ENCODE peak calls at places on chromosomes 3 and 15, in seven cellular contexts. One of them, this sample, is unnamed.

GRCh38 chr3:73917643-73918042 is 292.9 kb upstream of the PDZRN3 start:
- DNase-seq in stimulated activated CD8-positive, alpha-beta memory T cell treated with anti-CD3 and anti-CD28 coated beads, Interleukin-15, amount 100 ng/mL, for 1 hour: no peak
- DNase-seq in AG09309: no peak
- DNase-seq in islet precursor cell: no peak
- DNase-seq in tibial artery: no peak
- DNase-seq in non-pigmented ciliary epithelial cell: no peak
- DNase-seq in right cardiac atrium: no peak
- DNase-seq in this sample: no peak

GRCh38 chr3:64214697-64215018 is 10.6 kb downstream of the PRICKLE2 start:
- DNase-seq in stimulated activated CD8-positive, alpha-beta memory T cell treated with anti-CD3 and anti-CD28 coated beads, Interleukin-15, amount 100 ng/mL, for 1 hour: no peak
- DNase-seq in AG09309: no peak
- DNase-seq in islet precursor cell: no peak
- DNase-seq in tibial artery: peak
- DNase-seq in non-pigmented ciliary epithelial cell: no peak
- DNase-seq in right cardiac atrium: peak
- DNase-seq in this sample: no peak

GRCh38 chr3:169387751-169388696 is 275.5 kb downstream of the MECOM start:
- DNase-seq in stimulated activated CD8-positive, alpha-beta memory T cell treated with anti-CD3 and anti-CD28 coated beads, Interleukin-15, amount 100 ng/mL, for 1 hour: no peak
- DNase-seq in AG09309: no peak
- DNase-seq in islet precursor cell: peak
- DNase-seq in tibial artery: peak
- DNase-seq in non-pigmented ciliary epithelial cell: no peak
- DNase-seq in right cardiac atrium: peak
- DNase-seq in this sample: no peak

GRCh38 chr3:9088431-9089353 is 125.4 kb upstream of the RAD18 start:
- DNase-seq in stimulated activated CD8-positive, alpha-beta memory T cell treated with anti-CD3 and anti-CD28 coated beads, Interleukin-15, amount 100 ng/mL, for 1 hour: no peak
- DNase-seq in AG09309: no peak
- DNase-seq in islet precursor cell: no peak
- DNase-seq in tibial artery: peak
- DNase-seq in non-pigmented ciliary epithelial cell: no peak
- DNase-seq in right cardiac atrium: peak
- DNase-seq in this sample: no peak

GRCh38 chr15:75023194-75024101 is at the start of gene PPCDC:
- DNase-seq in stimulated activated CD8-positive, alpha-beta memory T cell treated with anti-CD3 and anti-CD28 coated beads, Interleukin-15, amount 100 ng/mL, for 1 hour: peak
- DNase-seq in AG09309: peak
- DNase-seq in islet precursor cell: peak
- DNase-seq in tibial artery: peak
- DNase-seq in non-pigmented ciliary epithelial cell: peak
- DNase-seq in right cardiac atrium: peak
- DNase-seq in this sample: peak

GRCh38 chr3:121660356-121661171 is at the start of gene HCLS1:
- DNase-seq in stimulated activated CD8-positive, alpha-beta memory T cell treated with anti-CD3 and anti-CD28 coated beads, Interleukin-15, amount 100 ng/mL, for 1 hour: peak
- DNase-seq in AG09309: no peak
- DNase-seq in islet precursor cell: no peak
- DNase-seq in tibial artery: peak
- DNase-seq in non-pigmented ciliary epithelial cell: no peak
- DNase-seq in right cardiac atrium: peak
- DNase-seq in this sample: no peak

GRCh38 chr3:57446318-57446841 is 97.8 kb downstream of the DNAH12 start:
- DNase-seq in stimulated activated CD8-positive, alpha-beta memory T cell treated with anti-CD3 and anti-CD28 coated beads, Interleukin-15, amount 100 ng/mL, for 1 hour: no peak
- DNase-seq in AG09309: peak
- DNase-seq in islet precursor cell: no peak
- DNase-seq in tibial artery: no peak
- DNase-seq in non-pigmented ciliary epithelial cell: no peak
- DNase-seq in right cardiac atrium: no peak
- DNase-seq in this sample: peak

GRCh38 chr3:40968666-40969065 is 230.6 kb upstream of the CTNNB1 start:
- DNase-seq in stimulated activated CD8-positive, alpha-beta memory T cell treated with anti-CD3 and anti-CD28 coated beads, Interleukin-15, amount 100 ng/mL, for 1 hour: no peak
- DNase-seq in AG09309: no peak
- DNase-seq in islet precursor cell: no peak
- DNase-seq in tibial artery: no peak
- DNase-seq in non-pigmented ciliary epithelial cell: no peak
- DNase-seq in right cardiac atrium: no peak
- DNase-seq in this sample: no peak

GRCh38 chr3:197430961-197431910 is 124.5 kb downstream of the BDH1 start:
- DNase-seq in stimulated activated CD8-positive, alpha-beta memory T cell treated with anti-CD3 and anti-CD28 coated beads, Interleukin-15, amount 100 ng/mL, for 1 hour: no peak
- DNase-seq in AG09309: peak
- DNase-seq in islet precursor cell: no peak
- DNase-seq in tibial artery: no peak
- DNase-seq in non-pigmented ciliary epithelial cell: no peak
- DNase-seq in right cardiac atrium: no peak
- DNase-seq in this sample: no peak

GRCh38 chr3:146044046-146044445 is 116.9 kb downstream of the PLOD2 start:
- DNase-seq in stimulated activated CD8-positive, alpha-beta memory T cell treated with anti-CD3 and anti-CD28 coated beads, Interleukin-15, amount 100 ng/mL, for 1 hour: no peak
- DNase-seq in AG09309: no peak
- DNase-seq in islet precursor cell: no peak
- DNase-seq in tibial artery: no peak
- DNase-seq in non-pigmented ciliary epithelial cell: no peak
- DNase-seq in right cardiac atrium: no peak
- DNase-seq in this sample: no peak

GRCh38 chr3:188194327-188194726 is 40.4 kb downstream of the LPP start:
- DNase-seq in stimulated activated CD8-positive, alpha-beta memory T cell treated with anti-CD3 and anti-CD28 coated beads, Interleukin-15, amount 100 ng/mL, for 1 hour: no peak
- DNase-seq in AG09309: no peak
- DNase-seq in islet precursor cell: no peak
- DNase-seq in tibial artery: no peak
- DNase-seq in non-pigmented ciliary epithelial cell: no peak
- DNase-seq in right cardiac atrium: no peak
- DNase-seq in this sample: no peak

GRCh38 chr3:155766206-155766605 is 21.3 kb upstream of the PLCH1 start:
- DNase-seq in stimulated activated CD8-positive, alpha-beta memory T cell treated with anti-CD3 and anti-CD28 coated beads, Interleukin-15, amount 100 ng/mL, for 1 hour: no peak
- DNase-seq in AG09309: no peak
- DNase-seq in islet precursor cell: no peak
- DNase-seq in tibial artery: no peak
- DNase-seq in non-pigmented ciliary epithelial cell: no peak
- DNase-seq in right cardiac atrium: no peak
- DNase-seq in this sample: no peak

GRCh38 chr15:78507831-78508160 is 419 bp downstream of the HYKK start:
- DNase-seq in stimulated activated CD8-positive, alpha-beta memory T cell treated with anti-CD3 and anti-CD28 coated beads, Interleukin-15, amount 100 ng/mL, for 1 hour: no peak
- DNase-seq in AG09309: no peak
- DNase-seq in islet precursor cell: no peak
- DNase-seq in tibial artery: no peak
- DNase-seq in non-pigmented ciliary epithelial cell: no peak
- DNase-seq in right cardiac atrium: no peak
- DNase-seq in this sample: no peak

GRCh38 chr3:47283193-47283537 is 421 bp downstream of the KLHL18 start:
- DNase-seq in stimulated activated CD8-positive, alpha-beta memory T cell treated with anti-CD3 and anti-CD28 coated beads, Interleukin-15, amount 100 ng/mL, for 1 hour: peak
- DNase-seq in AG09309: no peak
- DNase-seq in islet precursor cell: no peak
- DNase-seq in tibial artery: no peak
- DNase-seq in non-pigmented ciliary epithelial cell: no peak
- DNase-seq in right cardiac atrium: peak
- DNase-seq in this sample: no peak

GRCh38 chr3:148021400-148021799 is 612.2 kb downstream of the ZIC1 start:
- DNase-seq in stimulated activated CD8-positive, alpha-beta memory T cell treated with anti-CD3 and anti-CD28 coated beads, Interleukin-15, amount 100 ng/mL, for 1 hour: no peak
- DNase-seq in AG09309: no peak
- DNase-seq in islet precursor cell: no peak
- DNase-seq in tibial artery: no peak
- DNase-seq in non-pigmented ciliary epithelial cell: no peak
- DNase-seq in right cardiac atrium: no peak
- DNase-seq in this sample: no peak

GRCh38 chr3:157362348-157362747 is 74.3 kb upstream of the PTX3 start:
- DNase-seq in stimulated activated CD8-positive, alpha-beta memory T cell treated with anti-CD3 and anti-CD28 coated beads, Interleukin-15, amount 100 ng/mL, for 1 hour: no peak
- DNase-seq in AG09309: no peak
- DNase-seq in islet precursor cell: no peak
- DNase-seq in tibial artery: no peak
- DNase-seq in non-pigmented ciliary epithelial cell: no peak
- DNase-seq in right cardiac atrium: no peak
- DNase-seq in this sample: no peak

GRCh38 chr3:187919990-187920389 is 174.7 kb upstream of the BCL6 start:
- DNase-seq in stimulated activated CD8-positive, alpha-beta memory T cell treated with anti-CD3 and anti-CD28 coated beads, Interleukin-15, amount 100 ng/mL, for 1 hour: no peak
- DNase-seq in AG09309: no peak
- DNase-seq in islet precursor cell: no peak
- DNase-seq in tibial artery: no peak
- DNase-seq in non-pigmented ciliary epithelial cell: no peak
- DNase-seq in right cardiac atrium: no peak
- DNase-seq in this sample: no peak

GRCh38 chr3:132352556-132353143 is 35.4 kb downstream of the ACP3 start:
- DNase-seq in stimulated activated CD8-positive, alpha-beta memory T cell treated with anti-CD3 and anti-CD28 coated beads, Interleukin-15, amount 100 ng/mL, for 1 hour: peak
- DNase-seq in AG09309: peak
- DNase-seq in islet precursor cell: peak
- DNase-seq in tibial artery: peak
- DNase-seq in non-pigmented ciliary epithelial cell: peak
- DNase-seq in right cardiac atrium: peak
- DNase-seq in this sample: peak

GRCh38 chr3:32238027-32238815 is at the start of gene CMTM8:
- DNase-seq in stimulated activated CD8-positive, alpha-beta memory T cell treated with anti-CD3 and anti-CD28 coated beads, Interleukin-15, amount 100 ng/mL, for 1 hour: no peak
- DNase-seq in AG09309: no peak
- DNase-seq in islet precursor cell: peak
- DNase-seq in tibial artery: peak
- DNase-seq in non-pigmented ciliary epithelial cell: no peak
- DNase-seq in right cardiac atrium: peak
- DNase-seq in this sample: no peak

This sample was measured in BJ.